ENCODE peak calls at places on chromosomes 11 and 22, in ten cellular contexts. One of them, this sample, is unnamed.

GRCh38 chr22:44661659-44662569 is 40.1 kb upstream of the PRR5 start:
- DNase-seq in upper lobe of right lung: no peak
- DNase-seq in epithelial cell of esophagus: no peak
- DNase-seq in uterus: no peak
- DNase-seq in pancreas: no peak
- DNase-seq in GM12865: no peak
- DNase-seq in mammary epithelial cell: no peak
- DNase-seq in BJ: no peak
- DNase-seq in fibroblast of lung: no peak
- DNase-seq in prostate gland: no peak
- DNase-seq in this sample: no peak

GRCh38 chr22:43288807-43289417 is 54.3 kb downstream of the SCUBE1 start:
- DNase-seq in upper lobe of right lung: no peak
- DNase-seq in mammary epithelial cell: no peak
- DNase-seq in epithelial cell of esophagus: no peak
- DNase-seq in prostate gland: no peak
- DNase-seq in fibroblast of lung: no peak
- DNase-seq in uterus: no peak
- DNase-seq in GM12865: no peak
- DNase-seq in pancreas: no peak
- DNase-seq in BJ: no peak
- DNase-seq in this sample: no peak

GRCh38 chr11:56910046-56910753 is 78.5 kb upstream of the OR5AK2 start:
- DNase-seq in upper lobe of right lung: no peak
- DNase-seq in uterus: no peak
- DNase-seq in fibroblast of lung: peak; percentile 7
- DNase-seq in GM12865: no peak
- DNase-seq in prostate gland: peak; percentile 12
- DNase-seq in pancreas: no peak
- DNase-seq in mammary epithelial cell: no peak
- DNase-seq in BJ: no peak
- DNase-seq in epithelial cell of esophagus: peak; percentile 51
- DNase-seq in this sample: no peak

GRCh38 chr22:20422271-20422958 is 15.2 kb downstream of the SCARF2 start:
- DNase-seq in uterus: no peak
- DNase-seq in fibroblast of lung: peak; percentile 66
- DNase-seq in epithelial cell of esophagus: no peak
- DNase-seq in BJ: peak; percentile 84
- DNase-seq in prostate gland: no peak
- DNase-seq in pancreas: no peak
- DNase-seq in GM12865: no peak
- DNase-seq in mammary epithelial cell: no peak
- DNase-seq in upper lobe of right lung: peak; percentile 29
- DNase-seq in this sample: no peak

GRCh38 chr11:117175781-117176180 is 2.8 kb upstream of the SIDT2 start:
- DNase-seq in mammary epithelial cell: no peak
- DNase-seq in pancreas: no peak
- DNase-seq in BJ: no peak
- DNase-seq in epithelial cell of esophagus: no peak
- DNase-seq in GM12865: no peak
- DNase-seq in upper lobe of right lung: no peak
- DNase-seq in fibroblast of lung: no peak
- DNase-seq in prostate gland: no peak
- DNase-seq in uterus: no peak
- DNase-seq in this sample: no peak

GRCh38 chr11:129416080-129416820 is 40.6 kb downstream of the BARX2 start:
- DNase-seq in BJ: no peak
- DNase-seq in mammary epithelial cell: no peak
- DNase-seq in pancreas: no peak
- DNase-seq in uterus: no peak
- DNase-seq in fibroblast of lung: no peak
- DNase-seq in prostate gland: no peak
- DNase-seq in GM12865: no peak
- DNase-seq in epithelial cell of esophagus: no peak
- DNase-seq in upper lobe of right lung: no peak
- DNase-seq in this sample: no peak

GRCh38 chr11:15223318-15223717 is 108.6 kb downstream of the INSC start:
- DNase-seq in epithelial cell of esophagus: peak; percentile 34
- DNase-seq in mammary epithelial cell: no peak
- DNase-seq in pancreas: no peak
- DNase-seq in prostate gland: no peak
- DNase-seq in fibroblast of lung: peak; percentile 62
- DNase-seq in GM12865: no peak
- DNase-seq in uterus: no peak
- DNase-seq in BJ: no peak
- DNase-seq in upper lobe of right lung: no peak
- DNase-seq in this sample: no peak

GRCh38 chr11:10454902-10455631 is at the start of gene AMPD3:
- DNase-seq in prostate gland: peak; percentile 42
- DNase-seq in pancreas: no peak
- DNase-seq in uterus: peak; percentile 35
- DNase-seq in GM12865: peak; percentile 78
- DNase-seq in mammary epithelial cell: peak; percentile 97
- DNase-seq in upper lobe of right lung: no peak
- DNase-seq in fibroblast of lung: peak; percentile 90
- DNase-seq in epithelial cell of esophagus: peak; percentile 96
- DNase-seq in BJ: peak; percentile 80
- DNase-seq in this sample: peak; percentile 91

GRCh38 chr11:44007746-44008501 is 39.9 kb upstream of the ACCSL start:
- DNase-seq in prostate gland: no peak
- DNase-seq in mammary epithelial cell: no peak
- DNase-seq in uterus: no peak
- DNase-seq in BJ: no peak
- DNase-seq in fibroblast of lung: no peak
- DNase-seq in pancreas: no peak
- DNase-seq in upper lobe of right lung: no peak
- DNase-seq in epithelial cell of esophagus: peak; percentile 23
- DNase-seq in GM12865: no peak
- DNase-seq in this sample: no peak

GRCh38 chr22:42365337-42365865 is 66.8 kb downstream of the NFAM1 start:
- DNase-seq in mammary epithelial cell: no peak
- DNase-seq in uterus: peak; percentile 49
- DNase-seq in GM12865: no peak
- DNase-seq in upper lobe of right lung: no peak
- DNase-seq in fibroblast of lung: peak; percentile 15
- DNase-seq in epithelial cell of esophagus: no peak
- DNase-seq in pancreas: no peak
- DNase-seq in prostate gland: no peak
- DNase-seq in BJ: no peak
- DNase-seq in this sample: no peak

GRCh38 chr22:22418163-22418549 is 90.4 kb downstream of the ZNF280B start:
- DNase-seq in epithelial cell of esophagus: no peak
- DNase-seq in prostate gland: no peak
- DNase-seq in BJ: no peak
- DNase-seq in upper lobe of right lung: no peak
- DNase-seq in pancreas: no peak
- DNase-seq in GM12865: no peak
- DNase-seq in fibroblast of lung: no peak
- DNase-seq in mammary epithelial cell: no peak
- DNase-seq in uterus: no peak
- DNase-seq in this sample: no peak

GRCh38 chr11:131609317-131609716 is 238.9 kb downstream of the NTM start:
- DNase-seq in uterus: no peak
- DNase-seq in upper lobe of right lung: no peak
- DNase-seq in fibroblast of lung: peak; percentile 100
- DNase-seq in epithelial cell of esophagus: no peak
- DNase-seq in GM12865: no peak
- DNase-seq in BJ: peak; percentile 4
- DNase-seq in mammary epithelial cell: peak; percentile 8
- DNase-seq in prostate gland: no peak
- DNase-seq in pancreas: no peak
- DNase-seq in this sample: peak; percentile 82

GRCh38 chr11:108775324-108775723 is 110.5 kb downstream of the DDX10 start:
- DNase-seq in mammary epithelial cell: peak; percentile 14
- DNase-seq in prostate gland: no peak
- DNase-seq in pancreas: no peak
- DNase-seq in GM12865: no peak
- DNase-seq in BJ: no peak
- DNase-seq in fibroblast of lung: peak; percentile 16
- DNase-seq in upper lobe of right lung: no peak
- DNase-seq in epithelial cell of esophagus: peak; percentile 69
- DNase-seq in uterus: no peak
- DNase-seq in this sample: no peak

GRCh38 chr11:1924121-1924520 is 4.6 kb downstream of the TNNT3 start:
- DNase-seq in prostate gland: no peak
- DNase-seq in uterus: peak; percentile 24
- DNase-seq in epithelial cell of esophagus: peak; percentile 71
- DNase-seq in mammary epithelial cell: peak; percentile 26
- DNase-seq in GM12865: no peak
- DNase-seq in pancreas: peak; percentile 50
- DNase-seq in BJ: no peak
- DNase-seq in upper lobe of right lung: no peak
- DNase-seq in fibroblast of lung: no peak
- DNase-seq in this sample: no peak

GRCh38 chr11:3830741-3831140 is 10.0 kb downstream of the RHOG start:
- DNase-seq in upper lobe of right lung: no peak
- DNase-seq in epithelial cell of esophagus: no peak
- DNase-seq in mammary epithelial cell: no peak
- DNase-seq in prostate gland: no peak
- DNase-seq in pancreas: no peak
- DNase-seq in GM12865: no peak
- DNase-seq in fibroblast of lung: no peak
- DNase-seq in uterus: no peak
- DNase-seq in BJ: no peak
- DNase-seq in this sample: no peak

GRCh38 chr11:68954970-68955958 is 25.5 kb downstream of the MRGPRD start:
- DNase-seq in mammary epithelial cell: no peak
- DNase-seq in pancreas: no peak
- DNase-seq in prostate gland: peak; percentile 21
- DNase-seq in fibroblast of lung: peak; percentile 32
- DNase-seq in epithelial cell of esophagus: peak; percentile 16
- DNase-seq in GM12865: no peak
- DNase-seq in upper lobe of right lung: no peak
- DNase-seq in uterus: peak; percentile 66
- DNase-seq in BJ: peak; percentile 50
- DNase-seq in this sample: no peak

GRCh38 chr11:73135346-73136284 is 6.5 kb downstream of the FCHSD2 start:
- DNase-seq in epithelial cell of esophagus: no peak
- DNase-seq in mammary epithelial cell: no peak
- DNase-seq in uterus: no peak
- DNase-seq in BJ: no peak
- DNase-seq in fibroblast of lung: no peak
- DNase-seq in pancreas: no peak
- DNase-seq in upper lobe of right lung: no peak
- DNase-seq in prostate gland: no peak
- DNase-seq in GM12865: no peak
- DNase-seq in this sample: no peak
- H3K4me3 ChIP-seq in epithelial cell of esophagus: no peak overlapping the region
- H3K4me3 ChIP-seq in mammary epithelial cell: no peak overlapping the region
- H3K4me3 ChIP-seq in uterus: no peak overlapping the region
- H3K4me3 ChIP-seq in BJ: no peak overlapping the region
- H3K4me3 ChIP-seq in fibroblast of lung: no peak overlapping the region
- H3K4me3 ChIP-seq in pancreas: no peak overlapping the region
- H3K4me3 ChIP-seq in upper lobe of right lung: no peak overlapping the region
- H3K4me3 ChIP-seq in prostate gland: no peak overlapping the region
- H3K4me3 ChIP-seq in GM12865: no peak overlapping the region
- H3K4me3 ChIP-seq in this sample: no peak overlapping the region

DNA sequence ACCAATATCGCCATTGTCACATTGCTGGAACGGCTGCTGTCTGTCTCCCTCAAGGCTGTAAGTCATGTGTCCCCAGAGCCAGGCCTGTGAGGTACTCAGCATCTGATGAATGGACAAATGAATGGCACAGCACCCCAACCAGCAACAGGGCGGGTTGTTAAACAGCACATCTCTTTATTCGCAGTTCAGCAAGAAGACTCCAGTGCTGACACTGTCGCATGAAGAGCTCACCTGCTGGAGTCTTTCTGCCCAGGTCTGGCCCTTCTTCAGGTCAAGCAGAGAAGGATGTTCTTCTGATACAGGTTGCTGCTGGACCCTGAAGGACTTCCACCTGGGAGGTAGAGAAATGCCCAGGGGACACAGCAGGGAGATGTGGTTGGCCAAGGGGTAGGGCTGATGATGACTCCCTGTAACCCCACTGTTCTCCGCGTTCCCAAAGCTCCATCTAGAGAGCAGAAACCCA is 4.8 kb downstream of the SPATA19 start:
- DNase-seq in GM12865: no peak
- DNase-seq in pancreas: no peak
- DNase-seq in upper lobe of right lung: no peak
- DNase-seq in uterus: no peak
- DNase-seq in BJ: no peak
- DNase-seq in epithelial cell of esophagus: no peak
- DNase-seq in prostate gland: no peak
- DNase-seq in fibroblast of lung: no peak
- DNase-seq in mammary epithelial cell: no peak
- DNase-seq in this sample: no peak
- H3K4me3 ChIP-seq in GM12865: no peak overlapping the region
- H3K4me3 ChIP-seq in pancreas: no peak overlapping the region
- H3K4me3 ChIP-seq in upper lobe of right lung: no peak overlapping the region
- H3K4me3 ChIP-seq in uterus: no peak overlapping the region
- H3K4me3 ChIP-seq in BJ: no peak overlapping the region
- H3K4me3 ChIP-seq in epithelial cell of esophagus: no peak overlapping the region
- H3K4me3 ChIP-seq in prostate gland: no peak overlapping the region
- H3K4me3 ChIP-seq in fibroblast of lung: no peak overlapping the region
- H3K4me3 ChIP-seq in mammary epithelial cell: no peak overlapping the region
- H3K4me3 ChIP-seq in this sample: no peak overlapping the region

GRCh38 chr22:35995345-35995744 is 33.3 kb downstream of the RBFOX2 start:
- DNase-seq in upper lobe of right lung: no peak
- DNase-seq in prostate gland: no peak
- DNase-seq in uterus: peak; percentile 37
- DNase-seq in GM12865: no peak
- DNase-seq in BJ: no peak
- DNase-seq in epithelial cell of esophagus: no peak
- DNase-seq in fibroblast of lung: no peak
- DNase-seq in mammary epithelial cell: no peak
- DNase-seq in pancreas: no peak
- DNase-seq in this sample: peak; percentile 67
- H3K4me3 ChIP-seq in upper lobe of right lung: no peak overlapping the region
- H3K4me3 ChIP-seq in prostate gland: no peak overlapping the region
- H3K4me3 ChIP-seq in uterus: no peak overlapping the region
- H3K4me3 ChIP-seq in GM12865: no peak overlapping the region
- H3K4me3 ChIP-seq in BJ: no peak overlapping the region
- H3K4me3 ChIP-seq in epithelial cell of esophagus: no peak overlapping the region
- H3K4me3 ChIP-seq in fibroblast of lung: no peak overlapping the region
- H3K4me3 ChIP-seq in mammary epithelial cell: no peak overlapping the region
- H3K4me3 ChIP-seq in pancreas: no peak overlapping the region
- H3K4me3 ChIP-seq in this sample: peak overlapping the region; percentile 2

DNA sequence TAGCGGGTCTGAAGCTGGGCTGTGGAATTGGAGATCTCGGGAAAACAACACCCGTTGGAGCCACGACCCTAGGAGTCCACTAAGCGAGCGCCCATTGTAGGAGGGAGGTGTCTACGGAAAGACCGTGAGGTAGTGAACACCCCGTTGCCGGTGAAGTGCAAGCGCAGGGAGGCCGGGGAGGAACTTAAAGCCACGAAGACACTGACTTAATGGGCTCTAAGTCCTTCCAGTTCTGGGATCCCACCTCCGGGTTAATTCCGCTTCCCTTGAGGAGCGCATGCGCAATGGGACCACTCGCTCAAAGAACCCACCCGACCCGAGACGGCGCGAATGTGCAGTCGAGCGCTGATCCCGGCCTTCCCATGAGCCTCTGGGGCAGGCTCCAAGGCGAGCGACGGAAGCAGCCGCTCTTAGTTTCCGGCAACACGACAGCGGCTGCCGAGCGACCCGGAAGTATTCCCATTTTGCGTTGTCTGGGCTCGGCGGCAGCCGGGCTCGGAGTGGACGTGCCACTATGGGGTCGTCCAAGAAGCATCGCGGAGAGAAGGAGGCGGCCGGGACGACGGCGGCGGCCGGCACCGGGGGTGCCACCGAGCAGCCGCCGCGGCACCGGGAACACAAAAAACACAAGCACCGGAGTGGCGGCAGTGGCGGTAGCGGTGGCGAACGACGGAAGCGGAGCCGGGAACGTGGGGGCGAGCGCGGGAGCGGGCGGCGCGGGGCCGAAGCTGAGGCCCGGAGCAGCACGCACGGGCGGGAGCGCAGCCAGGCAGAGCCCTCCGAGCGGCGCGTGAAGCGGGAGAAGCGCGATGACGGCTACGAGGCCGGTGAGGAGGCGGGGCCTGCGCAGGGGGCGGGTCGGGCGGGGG is at the start of gene SART1:
- DNase-seq in fibroblast of lung: peak; percentile 97
- DNase-seq in uterus: peak; percentile 97
- DNase-seq in upper lobe of right lung: peak; percentile 98
- DNase-seq in BJ: peak; percentile 87
- DNase-seq in epithelial cell of esophagus: peak; percentile 96
- DNase-seq in pancreas: peak; percentile 92
- DNase-seq in GM12865: peak; percentile 99
- DNase-seq in mammary epithelial cell: peak; percentile 94
- DNase-seq in prostate gland: peak; percentile 96
- DNase-seq in this sample: peak; percentile 98
- H3K4me3 ChIP-seq in fibroblast of lung: peak within 1 kb of the TSS; percentile 70
- H3K4me3 ChIP-seq in uterus: peak within 1 kb of the TSS; percentile 51
- H3K4me3 ChIP-seq in upper lobe of right lung: peak within 1 kb of the TSS; percentile 99
- H3K4me3 ChIP-seq in BJ: peak within 1 kb of the TSS; percentile 71
- H3K4me3 ChIP-seq in epithelial cell of esophagus: peak within 1 kb of the TSS; percentile 83
- H3K4me3 ChIP-seq in pancreas: peak within 1 kb of the TSS; percentile 99
- H3K4me3 ChIP-seq in GM12865: peak within 1 kb of the TSS; percentile 63
- H3K4me3 ChIP-seq in mammary epithelial cell: peak within 1 kb of the TSS; percentile 65
- H3K4me3 ChIP-seq in prostate gland: peak within 1 kb of the TSS; percentile 100
- H3K4me3 ChIP-seq in this sample: peak within 1 kb of the TSS; percentile 87

This sample was measured in MG63.